ENCODE peak calls at places on chromosomes 2 and 18, in nine cellular contexts. B, L, O, M, X, C, F, J and A are unnamed samples.

GRCh38 chr2:190169221-190170072 is 106.9 kb upstream of the MSTN start:
- DNase-seq in X (no peak), F (no peak), C (no peak), O (no peak), B (no peak), J (no peak), L (no peak), M (no peak), A (no peak)

GRCh38 chr18:3966985-3967856 is 487.9 kb downstream of the DLGAP1 start:
- DNase-seq in X (peak; percentile 40), C (no peak), L (no peak), F (no peak), O (peak; percentile 17), B (no peak), J (no peak), M (no peak), A (no peak)

GRCh38 chr2:231701456-231702373 is 6.6 kb upstream of the PTMA start:
- DNase-seq in X (peak; percentile 57), M (no peak), L (no peak), O (peak; percentile 78), J (peak; percentile 88), B (no peak), F (no peak), C (peak; percentile 95), A (no peak)

GRCh38 chr2:12624911-12625598 is 91.7 kb upstream of the TRIB2 start:
- DNase-seq in F (no peak), C (no peak), L (no peak), O (no peak), B (no peak), J (no peak), M (no peak), X (no peak), A (no peak)

GRCh38 chr18:21057112-21057511 is 54.5 kb downstream of the ROCK1 start:
- DNase-seq in M (no peak), F (no peak), C (no peak), O (no peak), L (no peak), B (no peak), X (no peak), J (no peak), A (no peak)

GRCh38 chr2:145096582-145096981 is 576.7 kb upstream of the ZEB2 start:
- DNase-seq in J (no peak), L (no peak), X (peak; percentile 77), O (no peak), B (no peak), F (no peak), M (no peak), C (no peak), A (no peak)

GRCh38 chr2:174138161-174138560 is 110.2 kb downstream of the OLA1 start:
- DNase-seq in O (no peak), L (no peak), M (no peak), F (no peak), J (no peak), B (no peak), X (no peak), C (no peak), A (no peak)

GRCh38 chr18:78768655-78769501 is 210.7 kb upstream of the SALL3 start:
- DNase-seq in X (no peak), L (no peak), C (no peak), F (no peak), J (no peak), O (no peak), B (no peak), M (no peak), A (no peak)

GRCh38 chr2:230987137-230988020 is 8.5 kb upstream of the SPATA3 start:
- DNase-seq in L (peak; percentile 81), C (peak; percentile 90), X (peak; percentile 47), O (peak; percentile 4), M (peak; percentile 74), J (peak; percentile 87), F (no peak), B (peak; percentile 36), A (peak; percentile 89)

GRCh38 chr2:29112379-29112778 is 2.8 kb upstream of the CLIP4 start:
- DNase-seq in X (no peak), J (no peak), B (no peak), M (no peak), O (no peak), L (no peak), C (no peak), F (no peak), A (no peak)

GRCh38 chr2:232628466-232629200 is 4.8 kb upstream of the EFHD1 start:
- DNase-seq in X (no peak), F (no peak), B (no peak), M (no peak), L (peak; percentile 86), C (no peak), J (peak; percentile 81), O (no peak), A (no peak)

GRCh38 chr2:10030311-10030736 is 13.0 kb upstream of the KLF11 start:
- DNase-seq in F (no peak), O (no peak), B (no peak), C (no peak), X (no peak), J (no peak), L (no peak), M (no peak), A (no peak)

GRCh38 chr2:10027931-10028330 is 15.4 kb upstream of the KLF11 start:
- DNase-seq in C (no peak), O (no peak), J (peak; percentile 63), B (no peak), F (no peak), L (no peak), M (no peak), X (no peak), A (no peak)

GRCh38 chr2:10029875-10030223 is 13.5 kb upstream of the KLF11 start:
- DNase-seq in F (no peak), X (no peak), L (no peak), J (no peak), O (no peak), M (no peak), C (no peak), B (no peak), A (no peak)

GRCh38 chr2:10028407-10028987 is 14.9 kb upstream of the KLF11 start:
- DNase-seq in M (no peak), C (no peak), B (no peak), J (peak; percentile 63), O (no peak), L (no peak), X (no peak), F (no peak), A (no peak)

DNA sequence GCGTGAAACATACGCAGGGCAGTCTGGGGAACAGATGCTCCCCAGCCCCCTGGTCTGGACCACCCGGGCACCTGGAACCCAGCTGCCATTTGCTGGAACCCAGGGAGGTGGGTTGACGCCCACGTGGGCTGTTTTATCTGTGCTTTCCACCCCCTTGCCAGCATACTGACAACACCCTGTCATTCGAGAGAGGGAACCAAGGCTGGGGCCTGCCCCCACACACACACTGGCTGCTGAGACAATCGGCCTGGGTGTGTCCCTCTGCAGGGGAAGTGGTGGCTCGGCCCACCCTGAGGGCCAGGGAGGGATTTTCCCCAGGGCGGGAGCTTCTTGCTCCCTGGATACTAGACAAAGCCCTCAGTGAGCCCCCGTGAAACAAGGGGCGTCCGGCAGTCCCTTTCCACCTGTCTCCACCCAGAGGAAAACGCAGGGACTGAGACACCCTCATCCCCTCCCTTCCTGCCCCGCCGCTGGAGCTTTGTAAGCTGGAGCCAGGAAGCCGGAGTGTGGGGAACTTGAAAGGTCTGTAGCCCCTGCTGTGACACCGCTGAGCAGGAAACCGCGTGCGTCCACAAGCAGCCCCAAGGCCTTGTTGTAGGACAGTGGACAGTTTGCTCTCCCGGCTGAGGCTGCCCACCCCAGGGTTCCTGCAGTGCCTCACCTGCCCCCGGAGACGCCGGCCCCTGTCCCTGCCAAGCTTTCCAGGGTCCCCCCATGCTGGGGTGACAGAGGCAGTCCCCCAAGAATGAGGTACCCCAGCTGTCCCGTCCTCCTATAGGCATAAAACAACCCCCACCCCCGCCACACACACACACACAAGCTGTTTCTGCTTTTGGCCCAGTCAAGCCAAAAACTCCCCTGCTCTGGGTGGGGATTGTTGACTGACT is 14.1 kb upstream of the KLF11 start:
- DNase-seq in X (no peak), C (peak; percentile 89), F (no peak), L (no peak), O (no peak), B (no peak), M (no peak), J (peak; percentile 82), A (no peak)
- TF ChIP-seq CTCF in X (no peak), C (no peak), F (no peak), L (no peak), O (peak; percentile 12), B (no peak), M (no peak), J (no peak), A (no peak)

DNA sequence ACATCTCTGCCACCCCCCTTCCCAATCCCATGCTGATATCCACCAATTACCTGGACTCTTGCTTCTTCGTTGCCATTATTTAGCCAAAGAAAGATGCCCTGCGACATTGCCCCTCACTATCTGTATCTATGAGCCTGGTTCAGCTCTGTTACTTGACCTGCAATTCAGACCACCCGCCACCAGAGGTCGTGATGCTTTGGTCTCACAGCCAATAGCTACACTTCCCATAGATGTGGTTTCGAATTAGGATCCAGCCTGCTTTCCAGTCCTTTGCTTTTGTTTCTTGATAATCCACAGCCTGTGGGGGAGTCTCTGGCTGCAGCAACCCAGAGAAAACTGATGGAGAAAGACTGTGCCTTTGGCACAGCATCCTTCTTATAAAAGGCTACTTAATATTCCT is 239.4 kb downstream of the KLHL29 start:
- DNase-seq in C (no peak), J (peak; percentile 30), F (no peak), L (no peak), B (no peak), M (no peak), X (no peak), O (no peak), A (no peak)
- TF ChIP-seq CTCF in C (peak; percentile 43), J (no peak), F (peak; percentile 73), L (no peak), B (peak; percentile 53), M (no peak), X (peak; percentile 31), O (peak; percentile 59), A (peak; percentile 74)

DNA sequence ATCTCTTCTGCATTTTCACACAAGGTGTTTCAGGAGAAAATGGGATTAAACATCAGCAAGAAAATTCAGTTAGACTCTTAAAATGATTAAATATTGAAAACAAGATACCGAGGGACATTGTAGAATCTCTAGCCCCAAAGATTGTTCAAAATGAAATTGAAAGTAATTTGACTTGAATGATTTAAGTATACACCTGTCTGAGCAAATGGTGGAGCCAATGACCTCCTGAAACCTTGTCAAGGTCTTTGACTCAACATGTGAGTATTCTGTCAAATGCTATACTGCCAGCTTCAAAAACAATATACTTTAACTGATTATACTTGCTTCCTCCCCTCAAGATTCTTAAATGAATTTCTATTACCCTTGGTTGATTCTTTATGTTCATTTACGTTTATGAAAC is 411.0 kb downstream of the DCC start:
- DNase-seq in L (no peak), X (no peak), M (no peak), O (no peak), F (no peak), J (no peak), B (no peak), C (no peak), A (no peak)
- TF ChIP-seq CTCF in L (no peak), X (no peak), M (no peak), O (no peak), F (no peak), J (no peak), B (no peak), C (no peak), A (no peak)

DNA sequence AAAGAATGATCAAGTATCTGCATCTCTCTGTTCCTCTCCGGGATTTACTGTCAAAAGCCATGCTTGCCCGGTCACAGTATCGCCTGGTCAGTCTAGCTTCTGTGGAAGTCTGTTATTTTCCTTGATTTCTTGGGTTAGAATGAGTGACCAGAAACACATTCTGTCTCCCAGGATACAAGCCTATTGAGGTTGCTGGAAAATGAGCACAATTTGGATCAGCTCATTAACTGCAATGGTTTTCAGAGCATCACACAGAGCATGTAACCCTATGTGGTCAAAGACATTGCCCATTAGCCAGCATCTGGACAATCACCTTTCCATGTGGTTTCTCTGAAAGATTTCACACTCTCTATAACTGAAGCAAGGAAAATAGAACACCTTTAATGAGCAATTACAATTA is 124.2 kb upstream of the FAM98A start:
- DNase-seq in J (no peak), X (no peak), L (no peak), B (no peak), O (no peak), M (no peak), F (no peak), C (no peak), A (no peak)
- TF ChIP-seq CTCF in J (no peak), X (no peak), L (no peak), B (no peak), O (no peak), M (no peak), F (no peak), C (no peak), A (no peak)